ENCODE peak calls at places on chromosomes 7 and 10, in ten cellular contexts. One of them, this sample, is unnamed.

GRCh38 chr7:46775776-46776175 is 806.1 kb downstream of the TNS3 start:
- DNase-seq in RWPE1: no peak
- DNase-seq in CD4-positive, alpha-beta T cell: no peak
- DNase-seq in sigmoid colon: no peak
- DNase-seq in brain microvascular endothelial cell: no peak
- DNase-seq in B cell: no peak
- DNase-seq in MCF 10A: no peak
- DNase-seq in esophagus muscularis mucosa: no peak
- DNase-seq in AG04450: no peak
- DNase-seq in foreskin fibroblast: peak; percentile 65
- DNase-seq in this sample: no peak

GRCh38 chr10:62911210-62911963 is 95.2 kb upstream of the EGR2 start:
- DNase-seq in RWPE1: no peak
- DNase-seq in CD4-positive, alpha-beta T cell: no peak
- DNase-seq in sigmoid colon: no peak
- DNase-seq in brain microvascular endothelial cell: no peak
- DNase-seq in B cell: no peak
- DNase-seq in MCF 10A: no peak
- DNase-seq in esophagus muscularis mucosa: no peak
- DNase-seq in AG04450: no peak
- DNase-seq in foreskin fibroblast: no peak
- DNase-seq in this sample: no peak

GRCh38 chr10:103504181-103504783 is 10.8 kb downstream of the NEURL1 start:
- DNase-seq in RWPE1: peak; percentile 47
- DNase-seq in CD4-positive, alpha-beta T cell: no peak
- DNase-seq in sigmoid colon: no peak
- DNase-seq in brain microvascular endothelial cell: peak; percentile 95
- DNase-seq in B cell: no peak
- DNase-seq in MCF 10A: peak; percentile 83
- DNase-seq in esophagus muscularis mucosa: no peak
- DNase-seq in AG04450: peak; percentile 70
- DNase-seq in foreskin fibroblast: peak; percentile 53
- DNase-seq in this sample: no peak

GRCh38 chr7:152050547-152050971 is 25.1 kb downstream of the GALNT11 start:
- DNase-seq in RWPE1: no peak
- DNase-seq in CD4-positive, alpha-beta T cell: no peak
- DNase-seq in sigmoid colon: no peak
- DNase-seq in brain microvascular endothelial cell: no peak
- DNase-seq in B cell: no peak
- DNase-seq in MCF 10A: peak; percentile 29
- DNase-seq in esophagus muscularis mucosa: no peak
- DNase-seq in AG04450: peak; percentile 15
- DNase-seq in foreskin fibroblast: no peak
- DNase-seq in this sample: no peak

GRCh38 chr10:113108948-113109347 is 158.9 kb downstream of the TCF7L2 start:
- DNase-seq in RWPE1: no peak
- DNase-seq in CD4-positive, alpha-beta T cell: no peak
- DNase-seq in sigmoid colon: no peak
- DNase-seq in brain microvascular endothelial cell: no peak
- DNase-seq in B cell: no peak
- DNase-seq in MCF 10A: no peak
- DNase-seq in esophagus muscularis mucosa: no peak
- DNase-seq in AG04450: no peak
- DNase-seq in foreskin fibroblast: no peak
- DNase-seq in this sample: no peak

GRCh38 chr7:76303829-76304505 is 1.5 kb downstream of the HSPB1 start:
- DNase-seq in RWPE1: no peak
- DNase-seq in CD4-positive, alpha-beta T cell: no peak
- DNase-seq in sigmoid colon: no peak
- DNase-seq in brain microvascular endothelial cell: no peak
- DNase-seq in B cell: no peak
- DNase-seq in MCF 10A: peak; percentile 81
- DNase-seq in esophagus muscularis mucosa: no peak
- DNase-seq in AG04450: no peak
- DNase-seq in foreskin fibroblast: no peak
- DNase-seq in this sample: no peak

GRCh38 chr10:108003576-108003975 is 839.1 kb upstream of the SORCS1 start:
- DNase-seq in RWPE1: no peak
- DNase-seq in CD4-positive, alpha-beta T cell: no peak
- DNase-seq in sigmoid colon: no peak
- DNase-seq in brain microvascular endothelial cell: no peak
- DNase-seq in B cell: no peak
- DNase-seq in MCF 10A: no peak
- DNase-seq in esophagus muscularis mucosa: no peak
- DNase-seq in AG04450: no peak
- DNase-seq in foreskin fibroblast: no peak
- DNase-seq in this sample: no peak

GRCh38 chr10:16505168-16505567 is 16.5 kb downstream of the C1QL3 start:
- DNase-seq in RWPE1: no peak
- DNase-seq in CD4-positive, alpha-beta T cell: no peak
- DNase-seq in sigmoid colon: no peak
- DNase-seq in brain microvascular endothelial cell: peak; percentile 29
- DNase-seq in B cell: no peak
- DNase-seq in MCF 10A: no peak
- DNase-seq in esophagus muscularis mucosa: no peak
- DNase-seq in AG04450: no peak
- DNase-seq in foreskin fibroblast: no peak
- DNase-seq in this sample: no peak

GRCh38 chr7:137694405-137694804 is 152.4 kb downstream of the DGKI start:
- DNase-seq in RWPE1: no peak
- DNase-seq in CD4-positive, alpha-beta T cell: no peak
- DNase-seq in sigmoid colon: no peak
- DNase-seq in brain microvascular endothelial cell: no peak
- DNase-seq in B cell: no peak
- DNase-seq in MCF 10A: peak; percentile 18
- DNase-seq in esophagus muscularis mucosa: no peak
- DNase-seq in AG04450: no peak
- DNase-seq in foreskin fibroblast: peak; percentile 56
- DNase-seq in this sample: no peak

GRCh38 chr7:77482015-77482414 is 55.1 kb upstream of the PTPN12 start:
- DNase-seq in RWPE1: peak; percentile 74
- DNase-seq in CD4-positive, alpha-beta T cell: no peak
- DNase-seq in sigmoid colon: no peak
- DNase-seq in brain microvascular endothelial cell: no peak
- DNase-seq in B cell: no peak
- DNase-seq in MCF 10A: peak; percentile 90
- DNase-seq in esophagus muscularis mucosa: no peak
- DNase-seq in AG04450: no peak
- DNase-seq in foreskin fibroblast: no peak
- DNase-seq in this sample: peak; percentile 78

GRCh38 chr10:120459185-120459584 is 2.2 kb downstream of the PLPP4 start:
- DNase-seq in RWPE1: no peak
- DNase-seq in CD4-positive, alpha-beta T cell: no peak
- DNase-seq in sigmoid colon: no peak
- DNase-seq in brain microvascular endothelial cell: no peak
- DNase-seq in B cell: no peak
- DNase-seq in MCF 10A: no peak
- DNase-seq in esophagus muscularis mucosa: no peak
- DNase-seq in AG04450: no peak
- DNase-seq in foreskin fibroblast: no peak
- DNase-seq in this sample: no peak

GRCh38 chr10:14134275-14134674 is 196.4 kb downstream of the FRMD4A start:
- DNase-seq in RWPE1: no peak
- DNase-seq in CD4-positive, alpha-beta T cell: no peak
- DNase-seq in sigmoid colon: no peak
- DNase-seq in brain microvascular endothelial cell: no peak
- DNase-seq in B cell: no peak
- DNase-seq in MCF 10A: no peak
- DNase-seq in esophagus muscularis mucosa: no peak
- DNase-seq in AG04450: no peak
- DNase-seq in foreskin fibroblast: no peak
- DNase-seq in this sample: no peak

GRCh38 chr10:14126697-14127440 is 203.9 kb downstream of the FRMD4A start:
- DNase-seq in RWPE1: peak; percentile 78
- DNase-seq in CD4-positive, alpha-beta T cell: no peak
- DNase-seq in sigmoid colon: no peak
- DNase-seq in brain microvascular endothelial cell: peak; percentile 12
- DNase-seq in B cell: no peak
- DNase-seq in MCF 10A: peak; percentile 54
- DNase-seq in esophagus muscularis mucosa: no peak
- DNase-seq in AG04450: no peak
- DNase-seq in foreskin fibroblast: peak; percentile 48
- DNase-seq in this sample: no peak

GRCh38 chr10:14129770-14130169 is 201.0 kb downstream of the FRMD4A start:
- DNase-seq in RWPE1: no peak
- DNase-seq in CD4-positive, alpha-beta T cell: no peak
- DNase-seq in sigmoid colon: no peak
- DNase-seq in brain microvascular endothelial cell: no peak
- DNase-seq in B cell: no peak
- DNase-seq in MCF 10A: no peak
- DNase-seq in esophagus muscularis mucosa: no peak
- DNase-seq in AG04450: no peak
- DNase-seq in foreskin fibroblast: no peak
- DNase-seq in this sample: no peak

GRCh38 chr10:14128519-14128918 is 202.2 kb downstream of the FRMD4A start:
- DNase-seq in RWPE1: no peak
- DNase-seq in CD4-positive, alpha-beta T cell: no peak
- DNase-seq in sigmoid colon: no peak
- DNase-seq in brain microvascular endothelial cell: no peak
- DNase-seq in B cell: no peak
- DNase-seq in MCF 10A: no peak
- DNase-seq in esophagus muscularis mucosa: no peak
- DNase-seq in AG04450: no peak
- DNase-seq in foreskin fibroblast: no peak
- DNase-seq in this sample: no peak

GRCh38 chr10:14131261-14131960 is 199.3 kb downstream of the FRMD4A start:
- DNase-seq in RWPE1: no peak
- DNase-seq in CD4-positive, alpha-beta T cell: no peak
- DNase-seq in sigmoid colon: no peak
- DNase-seq in brain microvascular endothelial cell: no peak
- DNase-seq in B cell: no peak
- DNase-seq in MCF 10A: no peak
- DNase-seq in esophagus muscularis mucosa: no peak
- DNase-seq in AG04450: no peak
- DNase-seq in foreskin fibroblast: no peak
- DNase-seq in this sample: no peak
- TF ChIP-seq CTCF in RWPE1: no peak
- TF ChIP-seq CTCF in CD4-positive, alpha-beta T cell: no peak
- TF ChIP-seq CTCF in sigmoid colon: no peak
- TF ChIP-seq CTCF in brain microvascular endothelial cell: no peak
- TF ChIP-seq CTCF in B cell: no peak
- TF ChIP-seq CTCF in MCF 10A: no peak
- TF ChIP-seq CTCF in esophagus muscularis mucosa: no peak
- TF ChIP-seq CTCF in AG04450: no peak
- TF ChIP-seq CTCF in foreskin fibroblast: no peak
- TF ChIP-seq CTCF in this sample: no peak

GRCh38 chr10:48442809-48443177 is 136.3 kb downstream of the MAPK8 start:
- DNase-seq in RWPE1: no peak
- DNase-seq in CD4-positive, alpha-beta T cell: no peak
- DNase-seq in sigmoid colon: no peak
- DNase-seq in brain microvascular endothelial cell: no peak
- DNase-seq in B cell: no peak
- DNase-seq in MCF 10A: no peak
- DNase-seq in esophagus muscularis mucosa: no peak
- DNase-seq in AG04450: no peak
- DNase-seq in foreskin fibroblast: no peak
- DNase-seq in this sample: no peak

GRCh38 chr10:48442090-48442808 is 135.8 kb downstream of the MAPK8 start:
- DNase-seq in RWPE1: no peak
- DNase-seq in CD4-positive, alpha-beta T cell: no peak
- DNase-seq in sigmoid colon: no peak
- DNase-seq in brain microvascular endothelial cell: no peak
- DNase-seq in B cell: no peak
- DNase-seq in MCF 10A: no peak
- DNase-seq in esophagus muscularis mucosa: peak; percentile 89
- DNase-seq in AG04450: no peak
- DNase-seq in foreskin fibroblast: no peak
- DNase-seq in this sample: no peak

GRCh38 chr10:48445932-48446331 is 139.5 kb downstream of the MAPK8 start:
- DNase-seq in RWPE1: no peak
- DNase-seq in CD4-positive, alpha-beta T cell: no peak
- DNase-seq in sigmoid colon: no peak
- DNase-seq in brain microvascular endothelial cell: no peak
- DNase-seq in B cell: no peak
- DNase-seq in MCF 10A: no peak
- DNase-seq in esophagus muscularis mucosa: no peak
- DNase-seq in AG04450: no peak
- DNase-seq in foreskin fibroblast: no peak
- DNase-seq in this sample: no peak

GRCh38 chr10:48444861-48445841 is 138.7 kb downstream of the MAPK8 start:
- DNase-seq in RWPE1: no peak
- DNase-seq in CD4-positive, alpha-beta T cell: no peak
- DNase-seq in sigmoid colon: peak; percentile 53
- DNase-seq in brain microvascular endothelial cell: no peak
- DNase-seq in B cell: no peak
- DNase-seq in MCF 10A: peak; percentile 70
- DNase-seq in esophagus muscularis mucosa: peak; percentile 78
- DNase-seq in AG04450: no peak
- DNase-seq in foreskin fibroblast: no peak
- DNase-seq in this sample: peak; percentile 33

GRCh38 chr10:48444266-48444665 is 137.8 kb downstream of the MAPK8 start:
- DNase-seq in RWPE1: peak; percentile 57
- DNase-seq in CD4-positive, alpha-beta T cell: no peak
- DNase-seq in sigmoid colon: no peak
- DNase-seq in brain microvascular endothelial cell: peak; percentile 28
- DNase-seq in B cell: no peak
- DNase-seq in MCF 10A: peak; percentile 56
- DNase-seq in esophagus muscularis mucosa: peak; percentile 82
- DNase-seq in AG04450: no peak
- DNase-seq in foreskin fibroblast: no peak
- DNase-seq in this sample: no peak
- TF ChIP-seq CTCF in RWPE1: no peak
- TF ChIP-seq CTCF in CD4-positive, alpha-beta T cell: no peak
- TF ChIP-seq CTCF in sigmoid colon: no peak
- TF ChIP-seq CTCF in brain microvascular endothelial cell: peak; percentile 45
- TF ChIP-seq CTCF in B cell: no peak
- TF ChIP-seq CTCF in MCF 10A: peak; percentile 28
- TF ChIP-seq CTCF in esophagus muscularis mucosa: no peak
- TF ChIP-seq CTCF in AG04450: peak; percentile 39
- TF ChIP-seq CTCF in foreskin fibroblast: peak; percentile 21
- TF ChIP-seq CTCF in this sample: no peak

DNA sequence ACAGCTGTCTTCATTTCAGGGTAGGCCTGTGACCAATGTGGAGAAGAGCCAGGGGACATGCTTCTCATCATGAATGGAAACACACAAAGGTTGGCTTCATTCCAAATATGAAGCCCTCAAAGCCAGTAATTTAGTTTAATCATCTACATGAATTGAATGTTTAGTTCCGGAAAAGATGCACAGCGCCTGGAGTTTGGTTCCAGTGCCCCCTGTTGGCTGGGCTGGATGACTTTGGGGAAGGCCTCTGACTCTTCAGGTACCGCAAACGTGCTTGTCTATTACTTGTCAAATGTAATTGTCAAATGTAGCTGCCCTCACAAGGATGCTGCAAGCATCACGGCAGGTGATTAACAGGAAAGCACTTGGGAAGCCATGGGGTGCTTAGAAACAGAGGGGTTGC is 130.7 kb downstream of the ADRA2A start:
- DNase-seq in RWPE1: no peak
- DNase-seq in CD4-positive, alpha-beta T cell: peak; percentile 2
- DNase-seq in sigmoid colon: no peak
- DNase-seq in brain microvascular endothelial cell: no peak
- DNase-seq in B cell: peak; percentile 20
- DNase-seq in MCF 10A: peak; percentile 28
- DNase-seq in esophagus muscularis mucosa: peak; percentile 72
- DNase-seq in AG04450: no peak
- DNase-seq in foreskin fibroblast: no peak
- DNase-seq in this sample: no peak
- TF ChIP-seq CTCF in RWPE1: no peak
- TF ChIP-seq CTCF in CD4-positive, alpha-beta T cell: no peak
- TF ChIP-seq CTCF in sigmoid colon: no peak
- TF ChIP-seq CTCF in brain microvascular endothelial cell: no peak
- TF ChIP-seq CTCF in B cell: no peak
- TF ChIP-seq CTCF in MCF 10A: peak; percentile 11
- TF ChIP-seq CTCF in esophagus muscularis mucosa: no peak
- TF ChIP-seq CTCF in AG04450: peak; percentile 5
- TF ChIP-seq CTCF in foreskin fibroblast: no peak
- TF ChIP-seq CTCF in this sample: no peak

GRCh38 chr7:28044825-28045224 is 135.8 kb downstream of the JAZF1 start:
- DNase-seq in RWPE1: no peak
- DNase-seq in CD4-positive, alpha-beta T cell: no peak
- DNase-seq in sigmoid colon: no peak
- DNase-seq in brain microvascular endothelial cell: no peak
- DNase-seq in B cell: no peak
- DNase-seq in MCF 10A: no peak
- DNase-seq in esophagus muscularis mucosa: no peak
- DNase-seq in AG04450: no peak
- DNase-seq in foreskin fibroblast: no peak
- DNase-seq in this sample: no peak
- TF ChIP-seq CTCF in RWPE1: no peak
- TF ChIP-seq CTCF in CD4-positive, alpha-beta T cell: no peak
- TF ChIP-seq CTCF in sigmoid colon: no peak
- TF ChIP-seq CTCF in brain microvascular endothelial cell: no peak
- TF ChIP-seq CTCF in B cell: no peak
- TF ChIP-seq CTCF in MCF 10A: no peak
- TF ChIP-seq CTCF in esophagus muscularis mucosa: no peak
- TF ChIP-seq CTCF in AG04450: no peak
- TF ChIP-seq CTCF in foreskin fibroblast: no peak
- TF ChIP-seq CTCF in this sample: no peak

This sample was measured in CD14-positive monocyte.